ENCODE peak calls at places on chromosomes 5 and 9, in eight cellular contexts. T is ELR; G is OCI-LY7; D is activated T-helper 9 cell treated with anti-CD3 and anti-CD28 coated beads, Interleukin-2, amount 50 U/mL, for 16 hours; I is progenitor cell of endocrine pancreas; R is Calu3; F is posterior cingulate gyrus; U is osteoblast. H is an unnamed sample.

GRCh38 chr5:116068028-116068632 is 16.7 kb upstream of the COMMD10 start:
- DNase-seq in I (no peak), U (no peak), R (peak), D (no peak), F (no peak), G (peak), T (peak), H (no peak)

GRCh38 chr9:37035472-37036236 is 1.6 kb upstream of the PAX5 start:
- DNase-seq in T (no peak), F (no peak), G (peak), R (no peak), D (no peak), I (no peak), U (peak), H (no peak)

GRCh38 chr9:5786370-5787127 is 46.4 kb downstream of the ERMP1 start:
- DNase-seq in R (no peak), D (no peak), U (no peak), F (peak), T (peak), G (no peak), I (no peak), H (peak)

GRCh38 chr5:154309361-154309725 is 118.8 kb downstream of the GALNT10 start:
- DNase-seq in G (no peak), I (no peak), R (no peak), F (no peak), D (no peak), U (peak), T (peak), H (no peak)

GRCh38 chr5:157312492-157312891 is 46.6 kb downstream of the CYFIP2 start:
- DNase-seq in T (peak), F (peak), R (peak), G (peak), D (peak), I (peak), U (peak), H (peak)

GRCh38 chr9:131502781-131503625 is at the start of gene POMT1:
- DNase-seq in F (peak), G (no peak), T (peak), I (peak), D (peak), U (peak), R (peak), H (peak)

GRCh38 chr5:157159209-157159751 is 6.8 kb downstream of the GARIN3 start:
- DNase-seq in U (no peak), D (no peak), F (no peak), T (no peak), G (no peak), I (no peak), R (no peak), H (no peak)

GRCh38 chr5:128109138-128109537 is 25.6 kb downstream of the SLC12A2 start:
- DNase-seq in T (no peak), R (no peak), I (no peak), U (no peak), F (no peak), D (no peak), G (no peak), H (no peak)

GRCh38 chr5:25554077-25554476 is 909.3 kb upstream of the CDH10 start:
- DNase-seq in G (no peak), I (no peak), R (no peak), T (no peak), F (no peak), U (no peak), D (no peak), H (no peak)

GRCh38 chr5:145385276-145385675 is 449.9 kb downstream of the PRELID2 start:
- DNase-seq in I (no peak), G (no peak), D (no peak), T (no peak), F (no peak), U (no peak), R (no peak), H (no peak)

GRCh38 chr5:156641690-156642089 is 208.4 kb upstream of the PPP1R2B start:
- DNase-seq in F (no peak), U (no peak), D (no peak), R (no peak), I (no peak), T (no peak), G (no peak), H (no peak)

GRCh38 chr5:100901851-100902341 is 1.2 kb downstream of the ST8SIA4 start:
- DNase-seq in G (peak), T (peak), R (no peak), I (no peak), D (peak), U (no peak), F (no peak), H (peak)

GRCh38 chr5:109143001-109143400 is 266.8 kb downstream of the PJA2 start:
- DNase-seq in T (no peak), D (no peak), R (no peak), I (no peak), G (no peak), F (no peak), U (no peak), H (no peak)

GRCh38 chr5:83375049-83375710 is 96.4 kb upstream of the VCAN start:
- DNase-seq in U (no peak), I (no peak), T (no peak), R (no peak), G (no peak), D (no peak), F (no peak), H (no peak)

GRCh38 chr9:133321411-133321935 is 14.5 kb downstream of the SURF6 start:
- DNase-seq in F (no peak), D (no peak), T (no peak), R (no peak), U (no peak), G (no peak), I (no peak), H (no peak)

GRCh38 chr9:69253057-69253456 is 72.0 kb upstream of the ENTREP1 start:
- DNase-seq in I (no peak), F (no peak), D (no peak), R (no peak), G (no peak), T (no peak), U (no peak), H (no peak)

GRCh38 chr5:147101654-147102053 is 133.2 kb upstream of the STK32A start:
- DNase-seq in F (no peak), D (no peak), T (no peak), R (no peak), I (no peak), U (no peak), G (no peak), H (peak)

GRCh38 chr9:71944754-71945409 is 33.4 kb downstream of the C9orf85 start:
- DNase-seq in I (no peak), R (peak), G (no peak), T (peak), F (no peak), D (no peak), U (peak), H (no peak)

GRCh38 chr9:91560301-91560700 is 136.7 kb upstream of the NFIL3 start:
- DNase-seq in R (no peak), G (no peak), I (no peak), D (no peak), U (no peak), F (no peak), T (peak), H (no peak)

GRCh38 chr5:132277971-132278964 is 15.9 kb upstream of the SLC22A4 start:
- DNase-seq in U (peak), F (no peak), T (no peak), R (no peak), D (no peak), G (no peak), I (no peak), H (no peak)

GRCh38 chr9:90665072-90665471 is 22.4 kb upstream of the DIRAS2 start:
- DNase-seq in T (no peak), R (peak), D (no peak), I (no peak), U (no peak), G (no peak), F (no peak), H (no peak)

GRCh38 chr9:120186276-120186675 is 393.7 kb downstream of the CDK5RAP2 start:
- DNase-seq in T (no peak), D (no peak), U (no peak), F (no peak), R (no peak), I (no peak), G (no peak), H (no peak)

GRCh38 chr9:129422032-129422842 is 198.7 kb downstream of the C9orf50 start:
- DNase-seq in I (no peak), T (no peak), R (no peak), G (no peak), D (no peak), U (no peak), F (no peak), H (no peak)

H was measured in head of caudate nucleus.